ENCODE peak calls at places on chromosomes 11 and 22, in nine cellular contexts. L is DND-41, O is PC-3, D is MM.1S, M is OCI-LY7, B is GM23338, R is lower lobe of right lung, H is cardiac muscle cell, P is SK-N-SH. U is an unnamed sample.

GRCh38 chr22:32469799-32470212 is 4.8 kb upstream of the FBXO7 start:
- DNase-seq in L (no peak), O (peak; percentile 29), D (no peak), M (no peak), B (no peak), R (no peak), H (peak; percentile 50), P (peak; percentile 74), U (no peak)

GRCh38 chr22:43723816-43724215 is 88.3 kb downstream of the EFCAB6 start:
- DNase-seq in L (no peak), O (peak; percentile 3), D (no peak), M (no peak), B (no peak), R (no peak), H (peak; percentile 43), P (no peak), U (no peak)

GRCh38 chr11:17652556-17652955 is 66.8 kb upstream of the MYOD1 start:
- DNase-seq in L (no peak), O (no peak), D (no peak), M (no peak), B (no peak), R (no peak), H (no peak), P (no peak), U (no peak)

GRCh38 chr11:1878134-1879031 is 13.3 kb downstream of the PRR33 start:
- DNase-seq in L (no peak), O (no peak), D (no peak), M (no peak), B (no peak), R (peak; percentile 37), H (no peak), P (peak; percentile 69), U (no peak)

GRCh38 chr11:113618360-113618759 is 87.7 kb downstream of the TMPRSS5 start:
- DNase-seq in L (no peak), O (peak; percentile 98), D (no peak), M (no peak), B (no peak), R (no peak), H (peak; percentile 41), P (no peak), U (no peak)

GRCh38 chr11:119751281-119752060 is 22.5 kb upstream of the NECTIN1 start:
- DNase-seq in L (no peak), O (no peak), D (peak; percentile 14), M (peak; percentile 43), B (no peak), R (no peak), H (no peak), P (no peak), U (no peak)

GRCh38 chr22:29011200-29011867 is 50.3 kb downstream of the C22orf31 start:
- DNase-seq in L (no peak), O (no peak), D (no peak), M (no peak), B (peak; percentile 27), R (peak; percentile 53), H (no peak), P (no peak), U (no peak)

GRCh38 chr11:44469412-44469811 is 96.1 kb upstream of the CD82 start:
- DNase-seq in L (no peak), O (no peak), D (no peak), M (no peak), B (no peak), R (no peak), H (no peak), P (no peak), U (no peak)

GRCh38 chr11:39724404-39724803 is 1735.0 kb downstream of the LRRC4C start:
- DNase-seq in L (no peak), O (peak; percentile 14), D (no peak), M (no peak), B (peak; percentile 9), R (no peak), H (no peak), P (peak; percentile 3), U (no peak)

GRCh38 chr11:45757672-45758071 is 47.3 kb upstream of the SLC35C1 start:
- DNase-seq in L (no peak), O (no peak), D (no peak), M (no peak), B (no peak), R (no peak), H (no peak), P (no peak), U (no peak)

GRCh38 chr11:121426476-121427454 is 25.3 kb upstream of the SORL1 start:
- DNase-seq in L (no peak), O (peak; percentile 43), D (no peak), M (peak; percentile 84), B (peak; percentile 80), R (peak; percentile 68), H (no peak), P (peak; percentile 87), U (no peak)

GRCh38 chr11:120054753-120055045 is 83.2 kb downstream of the TRIM29 start:
- DNase-seq in L (no peak), O (no peak), D (no peak), M (no peak), B (no peak), R (no peak), H (no peak), P (no peak), U (no peak)

GRCh38 chr11:74557526-74557925 is 34.9 kb upstream of the POLD3 start:
- DNase-seq in L (no peak), O (no peak), D (no peak), M (no peak), B (no peak), R (no peak), H (no peak), P (no peak), U (no peak)

GRCh38 chr11:104053743-104054142 is 17.3 kb downstream of the DDI1 start:
- DNase-seq in L (no peak), O (no peak), D (no peak), M (no peak), B (no peak), R (no peak), H (no peak), P (no peak), U (no peak)

GRCh38 chr11:119533931-119534694 is 111.1 kb upstream of the THY1 start:
- DNase-seq in L (peak; percentile 41), O (peak; percentile 85), D (peak; percentile 44), M (peak; percentile 48), B (peak; percentile 92), R (peak; percentile 82), H (peak; percentile 69), P (peak; percentile 81), U (no peak)

GRCh38 chr22:37485006-37485713 is 1.0 kb downstream of the MFNG start:
- DNase-seq in L (peak; percentile 61), O (no peak), D (peak; percentile 45), M (peak; percentile 73), B (no peak), R (peak; percentile 69), H (no peak), P (no peak), U (no peak)

DNA sequence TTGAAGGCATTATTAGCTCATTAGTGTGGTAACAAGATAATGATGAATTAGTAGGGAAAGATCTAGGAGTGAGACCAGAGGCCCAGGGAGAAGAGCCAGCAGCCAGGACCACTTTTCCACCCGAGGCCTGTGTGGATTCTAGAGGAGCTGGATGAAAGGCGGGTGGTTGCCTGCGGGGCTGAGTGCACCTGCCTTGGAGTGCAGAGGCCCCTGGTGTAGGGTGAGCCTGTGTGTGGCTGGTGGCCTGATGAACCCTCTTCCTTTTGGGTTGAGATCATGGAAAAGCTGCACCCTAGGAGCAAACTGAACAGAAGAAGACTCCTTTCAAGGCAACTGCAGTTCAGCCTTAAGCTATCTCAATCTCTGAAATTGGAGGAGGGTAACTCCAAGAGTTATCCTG is 5.9 kb upstream of the TP53AIP1 start:
- DNase-seq in L (no peak), O (peak; percentile 16), D (peak; percentile 4), M (no peak), B (peak; percentile 61), R (no peak), H (no peak), P (no peak), U (no peak)
- TF ChIP-seq CTCF in L (peak; percentile 43), O (peak; percentile 37), D (peak; percentile 11), M (peak; percentile 26), B (peak; percentile 50), R (no peak), H (peak; percentile 16), P (no peak), U (peak; percentile 62)

GRCh38 chr22:41488596-41489385 is 19.9 kb downstream of the ACO2 start:
- DNase-seq in L (no peak), O (no peak), D (no peak), M (no peak), B (no peak), R (no peak), H (no peak), P (no peak), U (no peak)
- H3K27ac ChIP-seq in L (no peak overlapping the region), O (no peak overlapping the region), D (no peak overlapping the region), M (no peak overlapping the region), B (peak overlapping the region; percentile 83), R (no peak overlapping the region), H (peak overlapping the region; percentile 24), P (no peak overlapping the region), U (no peak overlapping the region)

DNA sequence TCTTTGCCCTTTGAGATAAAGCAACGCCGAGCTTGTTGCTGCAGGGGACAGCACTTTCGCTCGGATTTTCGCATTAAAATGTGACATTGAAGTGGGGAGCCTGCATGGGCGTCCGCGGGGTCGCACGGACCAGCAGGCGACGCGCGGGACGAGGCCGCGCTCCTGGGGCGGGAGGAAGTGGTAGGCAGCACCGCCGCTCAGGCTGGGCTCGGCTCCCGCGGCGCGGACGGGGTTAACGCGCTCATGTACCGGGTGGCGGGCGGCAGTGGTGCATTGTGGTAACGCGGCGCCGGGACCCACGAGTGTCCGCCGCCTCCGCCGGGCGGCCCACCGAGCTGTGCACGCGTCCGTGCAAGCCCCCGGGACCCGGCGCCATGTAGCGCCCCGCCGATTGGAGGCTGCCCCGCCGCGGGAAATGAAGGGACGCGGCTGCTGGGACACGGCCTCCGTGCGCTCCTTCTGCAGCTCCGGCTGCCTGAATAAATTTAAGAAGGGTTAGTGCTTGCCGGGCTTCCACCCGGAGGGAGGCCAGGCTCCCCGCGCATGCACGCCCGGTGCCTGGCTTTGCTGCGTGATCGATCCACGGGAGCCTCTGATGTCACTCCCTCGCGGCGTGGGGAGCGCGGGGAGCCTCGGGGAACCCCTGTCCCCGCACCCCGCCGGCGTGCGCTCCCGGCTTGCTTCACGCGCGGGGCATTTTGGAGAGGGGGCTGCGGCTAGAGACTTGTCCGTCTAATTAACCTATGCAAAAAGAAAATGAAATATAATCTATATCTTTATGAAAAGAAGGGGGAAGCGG is 127.7 kb downstream of the OSBP2 start:
- DNase-seq in L (no peak), O (no peak), D (no peak), M (no peak), B (peak; percentile 57), R (no peak), H (no peak), P (peak; percentile 87), U (no peak)
- TF ChIP-seq CTCF in L (no peak), O (no peak), D (no peak), M (no peak), B (no peak), R (no peak), H (no peak), P (no peak), U (no peak)

DNA sequence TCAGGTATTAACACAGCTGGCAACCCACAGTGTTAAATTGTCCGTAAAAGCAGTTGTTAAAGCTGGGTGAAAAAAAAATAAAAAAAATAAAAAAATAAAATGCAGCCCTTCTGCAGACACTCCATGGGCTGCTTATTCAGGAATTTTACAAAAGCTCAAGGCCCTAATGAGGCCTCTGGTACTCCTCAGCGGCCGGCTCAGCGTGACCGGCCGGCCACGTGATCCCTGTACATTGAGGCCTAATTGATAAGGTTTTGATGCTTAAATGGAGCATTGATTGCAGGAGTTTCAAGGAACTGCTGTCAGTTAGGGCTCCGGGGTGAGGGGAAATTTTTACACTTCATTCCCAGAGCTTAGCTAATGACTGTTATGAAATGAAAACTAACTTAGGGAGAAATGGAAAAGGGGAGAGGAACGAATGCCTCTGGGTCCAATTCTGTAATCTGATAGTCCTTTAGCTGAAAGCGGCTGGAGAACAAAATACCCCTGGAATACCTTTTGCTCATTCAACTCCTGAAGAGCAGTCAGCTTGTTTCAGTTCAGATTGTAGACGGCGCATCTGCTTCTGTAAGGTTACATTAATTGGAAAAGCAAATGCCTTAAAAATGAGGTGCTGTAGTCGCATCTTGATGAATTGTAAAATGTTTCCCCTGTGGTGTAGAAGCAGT is 368.9 kb upstream of the KIRREL3 start:
- DNase-seq in L (no peak), O (no peak), D (no peak), M (no peak), B (no peak), R (no peak), H (no peak), P (no peak), U (no peak)
- H3K27ac ChIP-seq in L (no peak overlapping the region), O (no peak overlapping the region), D (no peak overlapping the region), M (no peak overlapping the region), B (no peak overlapping the region), R (no peak overlapping the region), H (no peak overlapping the region), P (no peak overlapping the region), U (no peak overlapping the region)